ENCODE peak calls at places on chromosome 21, in ten cellular contexts. N, F, U, R, W, Z, P, K, Q and B are unnamed samples. For H3K27me3, the result is how much of the 10 kb centered on the place peaks cover.

GRCh38 chr21:40507978-40508377 is 339.0 kb downstream of the DSCAM start:
- DNase-seq in R (peak), U (no peak), F (peak), Z (no peak), W (no peak), Q (no peak), N (no peak), K (no peak), P (no peak), B (no peak)

GRCh38 chr21:16473965-16474364 is 744.2 kb downstream of the USP25 start:
- DNase-seq in W (no peak), U (no peak), F (peak), R (peak), Z (no peak), Q (no peak), P (no peak), N (no peak), K (no peak), B (no peak)

GRCh38 chr21:44432841-44433790 is 22.2 kb upstream of the LRRC3 start:
- DNase-seq in R (no peak), P (no peak), Q (no peak), Z (no peak), W (no peak), F (no peak), U (peak), K (no peak), N (peak), B (no peak)

GRCh38 chr21:26965567-26966359 is 1.1 kb downstream of the ADAMTS5 start:
- DNase-seq in N (peak), U (no peak), P (no peak), Q (no peak), K (no peak), R (peak), W (peak), F (peak), Z (no peak), B (peak)

GRCh38 chr21:43708745-43709381 is 10.1 kb upstream of the PDXK start:
- DNase-seq in Q (no peak), R (no peak), Z (no peak), N (no peak), K (no peak), U (no peak), F (no peak), P (no peak), W (no peak), B (no peak)

GRCh38 chr21:42855937-42856335 is 23.4 kb downstream of the WDR4 start:
- DNase-seq in U (no peak), Z (no peak), R (no peak), N (no peak), P (no peak), Q (no peak), K (no peak), F (no peak), W (no peak), B (no peak)

GRCh38 chr21:26679299-26679698 is 106.2 kb upstream of the CYYR1 start:
- DNase-seq in U (no peak), W (no peak), F (peak), P (no peak), K (no peak), Q (no peak), R (no peak), Z (no peak), N (no peak), B (no peak)

GRCh38 chr21:41665766-41666595 is 100.9 kb downstream of the RIPK4 start:
- DNase-seq in Q (no peak), K (no peak), R (no peak), U (peak), Z (no peak), P (no peak), W (no peak), N (peak), F (no peak), B (no peak)

GRCh38 chr21:41616063-41616591 is 108.2 kb upstream of the TMPRSS2 start:
- DNase-seq in W (no peak), R (peak), K (no peak), U (no peak), Z (no peak), N (no peak), F (peak), P (no peak), Q (no peak), B (no peak)

GRCh38 chr21:28240586-28240985 is 752.1 kb downstream of the LTN1 start:
- DNase-seq in P (no peak), Z (no peak), W (no peak), U (no peak), F (peak), K (no peak), R (peak), Q (no peak), N (no peak), B (no peak)

GRCh38 chr21:16590186-16590585 is 860.4 kb downstream of the USP25 start:
- DNase-seq in Z (no peak), R (no peak), F (no peak), P (no peak), U (no peak), W (no peak), Q (no peak), N (no peak), K (no peak), B (no peak)

GRCh38 chr21:41048141-41048540 is 119.8 kb upstream of the BACE2 start:
- DNase-seq in R (peak), K (no peak), Q (no peak), N (no peak), Z (no peak), F (no peak), U (no peak), W (no peak), P (no peak), B (no peak)

GRCh38 chr21:46366966-46367365 is 43.0 kb downstream of the PCNT start:
- DNase-seq in P (no peak), Z (no peak), Q (no peak), K (no peak), U (no peak), F (no peak), N (no peak), W (no peak), R (no peak), B (no peak)

GRCh38 chr21:25338415-25338814 is 268.9 kb downstream of the MRPL39 start:
- DNase-seq in R (no peak), Z (no peak), Q (no peak), K (no peak), F (no peak), U (no peak), W (no peak), N (no peak), P (no peak), B (no peak)

GRCh38 chr21:26437326-26438009 is 135.6 kb downstream of the CYYR1 start:
- DNase-seq in W (no peak), Z (no peak), U (no peak), Q (no peak), P (no peak), R (peak), N (no peak), K (no peak), F (no peak), B (no peak)

GRCh38 chr21:31124005-31124404 is 85.7 kb upstream of the KRTAP19-8 start:
- DNase-seq in W (peak), R (no peak), Q (no peak), U (no peak), K (no peak), Z (no peak), N (no peak), F (no peak), P (no peak), B (peak)

GRCh38 chr21:28135646-28136045 is 857.0 kb downstream of the LTN1 start:
- DNase-seq in R (no peak), Q (no peak), K (no peak), U (no peak), F (no peak), W (no peak), N (no peak), Z (no peak), P (no peak), B (no peak)

GRCh38 chr21:46172863-46173528 is 11.3 kb downstream of the SPATC1L start:
- DNase-seq in R (no peak), P (no peak), Z (no peak), W (no peak), U (no peak), F (no peak), N (peak), K (no peak), Q (no peak), B (no peak)

GRCh38 chr21:38959686-38960049 is 153.9 kb downstream of the ETS2 start:
- DNase-seq in K (no peak), W (no peak), Z (no peak), N (no peak), F (no peak), U (no peak), P (no peak), R (no peak), Q (no peak), B (no peak)

GRCh38 chr21:44950351-44950750 is 10.5 kb downstream of the SLX9 start:
- DNase-seq in Z (no peak), F (no peak), R (no peak), U (no peak), K (no peak), Q (no peak), N (peak), P (no peak), W (no peak), B (no peak)

GRCh38 chr21:42785666-42786427 is 93.5 kb downstream of the WDR4 start:
- DNase-seq in U (no peak), W (no peak), Q (no peak), K (no peak), F (no peak), N (no peak), R (no peak), Z (no peak), P (no peak), B (no peak)

GRCh38 chr21:29265690-29266479 is 32.8 kb upstream of the BACH1 start:
- DNase-seq in N (no peak), P (no peak), Z (no peak), Q (no peak), F (no peak), K (no peak), R (no peak), W (peak), U (no peak), B (no peak)

DNA sequence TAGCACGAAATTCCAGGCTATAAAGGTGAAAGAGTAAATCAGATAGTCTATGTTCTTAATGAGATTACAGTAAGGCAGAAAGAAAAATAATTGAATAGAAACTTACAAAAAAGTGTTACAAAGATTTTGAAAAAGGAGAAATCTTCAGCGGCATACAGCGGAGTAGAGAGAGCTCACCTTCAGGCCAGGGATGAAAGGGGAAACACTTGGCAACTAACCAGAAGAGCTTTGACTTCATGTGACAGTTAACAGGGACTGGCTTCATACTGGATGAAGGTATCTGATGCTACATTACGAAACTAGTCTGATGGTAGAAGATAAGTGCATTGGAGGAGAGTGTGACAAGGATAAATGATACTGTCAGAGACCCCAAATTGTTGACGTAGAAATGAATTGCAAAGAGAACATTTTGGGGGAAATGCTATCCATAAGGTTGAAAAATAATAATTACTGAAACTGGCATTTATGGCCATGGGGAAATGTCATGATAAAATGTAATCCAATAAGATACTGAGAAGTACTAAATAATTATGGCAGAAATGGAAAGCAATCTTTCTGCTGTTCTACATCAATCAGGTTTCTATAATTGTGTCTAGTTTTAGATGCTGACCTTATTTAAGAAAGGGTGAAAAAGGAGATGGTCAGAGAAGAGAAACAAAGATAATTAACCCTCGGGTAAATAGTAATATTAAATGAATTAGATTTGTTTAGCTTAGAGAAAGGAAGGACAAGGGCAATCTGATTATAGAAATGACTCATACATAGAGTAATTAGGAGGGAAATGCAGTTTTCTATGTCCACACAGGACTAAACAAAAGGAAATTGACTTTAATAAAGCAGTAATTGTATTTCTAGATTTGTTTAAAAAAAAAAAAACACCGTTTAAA is 808.7 kb downstream of the NCAM2 start:
- DNase-seq in Q (no peak), R (no peak), Z (no peak), U (no peak), N (no peak), K (no peak), W (no peak), P (no peak), F (no peak), B (no peak)
- H3K27ac ChIP-seq in Q (no peak), R (no peak), Z (no peak), U (no peak), N (no peak), K (no peak), W (no peak), P (no peak), F (no peak), B (no peak)

GRCh38 chr21:36696390-36696639 is 2.6 kb upstream of the SIM2 start:
- DNase-seq in Q (no peak), F (no peak), N (no peak), Z (no peak), U (no peak), W (peak), K (no peak), P (no peak), R (no peak), B (no peak)
- H3K27me3 ChIP-seq in Q (half or more), F (half or more), N (half or more), Z (under half), U (half or more), W (half or more), K (half or more), P (under half), R (half or more), B (under half)

GRCh38 chr21:34973685-34974084 is 75.4 kb downstream of the RUNX1 start:
- DNase-seq in P (no peak), N (no peak), U (no peak), F (no peak), W (no peak), Q (no peak), Z (no peak), R (no peak), K (no peak), B (no peak)
- H3K27ac ChIP-seq in P (peak), N (no peak), U (no peak), F (no peak), W (no peak), Q (peak), Z (no peak), R (no peak), K (no peak), B (no peak)

GRCh38 chr21:33962290-33962689 is 46.7 kb upstream of the ATP5PO start:
- DNase-seq in Q (no peak), N (no peak), F (no peak), K (no peak), P (no peak), U (no peak), R (no peak), W (no peak), Z (no peak), B (no peak)

GRCh38 chr21:33961061-33961460 is 45.5 kb upstream of the ATP5PO start:
- DNase-seq in W (no peak), U (no peak), Z (no peak), P (no peak), N (no peak), K (no peak), R (no peak), F (no peak), Q (no peak), B (no peak)

GRCh38 chr21:33964706-33965325 is 49.2 kb upstream of the ATP5PO start:
- DNase-seq in Z (no peak), F (peak), W (no peak), U (no peak), R (peak), N (no peak), K (no peak), Q (no peak), P (no peak), B (no peak)

GRCh38 chr21:33966324-33966949 is 50.8 kb upstream of the ATP5PO start:
- DNase-seq in Z (no peak), N (no peak), P (no peak), U (no peak), K (no peak), F (no peak), R (no peak), Q (no peak), W (no peak), B (no peak)

GRCh38 chr21:33963848-33964555 is 48.4 kb upstream of the ATP5PO start:
- DNase-seq in R (no peak), P (no peak), W (no peak), U (no peak), F (no peak), N (no peak), K (no peak), Q (no peak), Z (no peak), B (no peak)
- H3K27me3 ChIP-seq in R (under half), P (under half), W (under half), U (under half), F (under half), N (under half), K (under half), Q (under half), Z (under half), B (under half)

DNA sequence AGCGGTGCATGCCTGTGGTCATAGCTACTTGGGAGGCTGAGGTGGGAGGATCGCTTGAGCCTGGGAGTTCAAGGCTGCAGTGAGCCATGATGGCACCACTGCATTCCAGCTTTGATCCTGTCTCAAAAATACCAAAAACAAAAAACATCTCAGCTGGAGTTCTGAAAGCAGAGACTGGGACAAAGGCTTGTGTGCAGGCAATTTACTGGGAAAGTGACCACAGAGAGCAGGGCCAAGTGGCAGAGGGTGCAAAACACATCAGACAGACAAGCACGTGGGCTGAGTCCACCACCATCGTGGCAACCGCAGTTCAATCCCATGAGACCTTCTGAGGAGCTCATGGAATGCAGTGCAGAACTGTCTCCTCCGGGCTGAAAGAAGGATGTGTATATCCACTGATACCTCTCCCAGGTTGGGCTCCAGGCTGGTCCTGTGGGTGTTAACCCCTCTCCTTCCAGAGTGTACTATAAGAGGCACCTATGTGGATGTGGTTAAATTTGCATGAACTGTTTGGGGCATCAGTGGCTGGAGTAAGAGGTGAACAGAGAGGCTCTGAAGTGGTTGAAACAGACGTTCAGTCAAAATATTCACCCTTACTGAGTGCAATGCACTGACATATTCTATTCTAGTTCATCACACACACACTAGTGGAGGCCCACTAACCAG is 10.8 kb downstream of the PIGP start:
- DNase-seq in P (no peak), Z (no peak), K (no peak), W (no peak), F (no peak), Q (no peak), R (peak), U (peak), N (no peak), B (no peak)
- H3K27ac ChIP-seq in P (no peak), Z (no peak), K (no peak), W (no peak), F (no peak), Q (no peak), R (no peak), U (peak), N (no peak), B (no peak)

GRCh38 chr21:37737996-37738395 is 178.3 kb downstream of the KCNJ6 start:
- DNase-seq in P (no peak), W (no peak), Z (no peak), U (no peak), F (no peak), K (no peak), Q (no peak), R (no peak), N (no peak), B (no peak)

GRCh38 chr21:37742115-37742514 is 174.1 kb downstream of the KCNJ6 start:
- DNase-seq in U (no peak), F (no peak), Q (no peak), R (no peak), W (no peak), K (peak), P (no peak), Z (no peak), N (no peak), B (no peak)

GRCh38 chr21:37732927-37733326 is 183.3 kb downstream of the KCNJ6 start:
- DNase-seq in R (no peak), K (no peak), F (no peak), W (no peak), U (no peak), N (no peak), Z (no peak), P (no peak), Q (no peak), B (no peak)

GRCh38 chr21:37734846-37735245 is 181.4 kb downstream of the KCNJ6 start:
- DNase-seq in Z (no peak), U (no peak), P (no peak), F (no peak), N (no peak), W (no peak), Q (no peak), R (no peak), K (no peak), B (no peak)

DNA sequence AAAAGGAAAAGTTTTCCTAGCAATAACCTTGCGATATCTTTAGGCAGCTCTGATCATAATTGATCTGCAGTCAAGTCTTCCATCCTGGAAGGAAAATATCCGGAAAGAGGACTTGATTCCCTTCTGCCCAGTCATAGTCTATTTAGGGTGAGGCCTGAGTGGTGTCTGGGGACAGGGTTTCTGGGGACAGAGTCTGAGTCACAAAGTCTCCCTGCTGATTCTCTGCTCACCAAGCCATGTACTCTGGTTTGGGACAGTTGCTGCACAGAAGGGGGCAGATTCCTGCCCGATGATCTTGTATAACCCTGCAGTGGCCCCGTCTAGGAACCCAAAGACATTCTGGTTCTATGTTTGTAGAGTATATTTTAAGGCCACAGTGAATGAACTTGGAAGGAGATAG is 178.8 kb downstream of the KCNJ6 start:
- DNase-seq in U (no peak), W (no peak), N (no peak), Q (no peak), R (no peak), F (no peak), Z (no peak), K (no peak), P (no peak), B (no peak)
- H3K27me3 ChIP-seq in U (under half), W (under half), N (under half), Q (under half), R (under half), F (under half), Z (under half), K (under half), P (under half), B (under half)